ENCODE peak calls at places on chromosome 9, in five cellular contexts. One of them, this sample, is unnamed. For H3K36me3, the result is how much of the 10 kb centered on the place peaks cover.

GRCh38 chr9:72592501-72593403 is 71.3 kb downstream of the TMC1 start:
- DNase-seq in Peyer's patch: no peak
- DNase-seq in astrocyte: peak
- DNase-seq in bronchial epithelial cell: peak
- DNase-seq in brain microvascular endothelial cell: peak
- DNase-seq in this sample: no peak

GRCh38 chr9:8961186-8961666 is 1161.6 kb upstream of the DMAC1 start:
- DNase-seq in Peyer's patch: no peak
- DNase-seq in astrocyte: no peak
- DNase-seq in bronchial epithelial cell: no peak
- DNase-seq in brain microvascular endothelial cell: no peak
- DNase-seq in this sample: no peak

GRCh38 chr9:131289301-131290038 is at the start of gene PLPP7:
- DNase-seq in Peyer's patch: peak
- DNase-seq in astrocyte: peak
- DNase-seq in bronchial epithelial cell: no peak
- DNase-seq in brain microvascular endothelial cell: peak
- DNase-seq in this sample: no peak

GRCh38 chr9:104905931-104906330 is 22.0 kb downstream of the ABCA1 start:
- DNase-seq in Peyer's patch: no peak
- DNase-seq in astrocyte: peak
- DNase-seq in bronchial epithelial cell: no peak
- DNase-seq in brain microvascular endothelial cell: no peak
- DNase-seq in this sample: no peak

GRCh38 chr9:33007755-33008154 is 6.3 kb upstream of the APTX start:
- DNase-seq in Peyer's patch: no peak
- DNase-seq in astrocyte: no peak
- DNase-seq in bronchial epithelial cell: no peak
- DNase-seq in brain microvascular endothelial cell: no peak
- DNase-seq in this sample: no peak

GRCh38 chr9:23750808-23751207 is 75.2 kb downstream of the ELAVL2 start:
- DNase-seq in Peyer's patch: no peak
- DNase-seq in astrocyte: no peak
- DNase-seq in bronchial epithelial cell: no peak
- DNase-seq in brain microvascular endothelial cell: no peak
- DNase-seq in this sample: no peak

GRCh38 chr9:137456864-137457405 is 2.2 kb downstream of the NSMF start:
- DNase-seq in Peyer's patch: peak
- DNase-seq in astrocyte: no peak
- DNase-seq in bronchial epithelial cell: no peak
- DNase-seq in brain microvascular endothelial cell: no peak
- DNase-seq in this sample: no peak

GRCh38 chr9:75001719-75002421 is 26.2 kb downstream of the CARNMT1 start:
- DNase-seq in Peyer's patch: no peak
- DNase-seq in astrocyte: peak
- DNase-seq in bronchial epithelial cell: peak
- DNase-seq in brain microvascular endothelial cell: peak
- DNase-seq in this sample: no peak

GRCh38 chr9:136143215-136144001 is 24.7 kb upstream of the TMEM250 start:
- DNase-seq in Peyer's patch: no peak
- DNase-seq in astrocyte: no peak
- DNase-seq in bronchial epithelial cell: no peak
- DNase-seq in brain microvascular endothelial cell: no peak
- DNase-seq in this sample: no peak

GRCh38 chr9:130043654-130044623 is 950 bp upstream of the FNBP1 start:
- DNase-seq in Peyer's patch: peak
- DNase-seq in astrocyte: peak
- DNase-seq in bronchial epithelial cell: no peak
- DNase-seq in brain microvascular endothelial cell: no peak
- DNase-seq in this sample: peak

GRCh38 chr9:136746621-136747020 is 1.7 kb downstream of the LCN6 start:
- DNase-seq in Peyer's patch: no peak
- DNase-seq in astrocyte: no peak
- DNase-seq in bronchial epithelial cell: no peak
- DNase-seq in brain microvascular endothelial cell: no peak
- DNase-seq in this sample: no peak

GRCh38 chr9:112354081-112354743 is 20.8 kb upstream of the PTBP3 start:
- DNase-seq in Peyer's patch: no peak
- DNase-seq in astrocyte: no peak
- DNase-seq in bronchial epithelial cell: no peak
- DNase-seq in brain microvascular endothelial cell: no peak
- DNase-seq in this sample: no peak

GRCh38 chr9:38694676-38695075 is 25.3 kb downstream of the FAM240B start:
- DNase-seq in Peyer's patch: no peak
- DNase-seq in astrocyte: no peak
- DNase-seq in bronchial epithelial cell: no peak
- DNase-seq in brain microvascular endothelial cell: no peak
- DNase-seq in this sample: no peak

GRCh38 chr9:16252631-16253030 is 617.8 kb downstream of the BNC2 start:
- DNase-seq in Peyer's patch: no peak
- DNase-seq in astrocyte: no peak
- DNase-seq in bronchial epithelial cell: no peak
- DNase-seq in brain microvascular endothelial cell: no peak
- DNase-seq in this sample: no peak

GRCh38 chr9:947985-948384 is 28.5 kb upstream of the DMRT3 start:
- DNase-seq in Peyer's patch: no peak
- DNase-seq in astrocyte: no peak
- DNase-seq in bronchial epithelial cell: no peak
- DNase-seq in brain microvascular endothelial cell: no peak
- DNase-seq in this sample: no peak

GRCh38 chr9:95264954-95265615 is 52.4 kb downstream of the FANCC start:
- DNase-seq in Peyer's patch: no peak
- DNase-seq in astrocyte: peak
- DNase-seq in bronchial epithelial cell: peak
- DNase-seq in brain microvascular endothelial cell: peak
- DNase-seq in this sample: no peak

GRCh38 chr9:13322828-13323550 is 43.5 kb upstream of the MPDZ start:
- DNase-seq in Peyer's patch: no peak
- DNase-seq in astrocyte: no peak
- DNase-seq in bronchial epithelial cell: no peak
- DNase-seq in brain microvascular endothelial cell: no peak
- DNase-seq in this sample: no peak

GRCh38 chr9:137494550-137495351 is 35.6 kb upstream of the NSMF start:
- DNase-seq in Peyer's patch: peak
- DNase-seq in astrocyte: no peak
- DNase-seq in bronchial epithelial cell: no peak
- DNase-seq in brain microvascular endothelial cell: no peak
- DNase-seq in this sample: no peak

GRCh38 chr9:36935332-36935731 is 98.7 kb downstream of the PAX5 start:
- DNase-seq in Peyer's patch: no peak
- DNase-seq in astrocyte: no peak
- DNase-seq in bronchial epithelial cell: no peak
- DNase-seq in brain microvascular endothelial cell: no peak
- DNase-seq in this sample: peak

GRCh38 chr9:20728493-20729220 is 44.6 kb downstream of the FOCAD start:
- DNase-seq in Peyer's patch: no peak
- DNase-seq in astrocyte: peak
- DNase-seq in bronchial epithelial cell: peak
- DNase-seq in brain microvascular endothelial cell: peak
- DNase-seq in this sample: no peak

GRCh38 chr9:123168526-123168925 is 99.9 kb downstream of the STRBP start:
- DNase-seq in Peyer's patch: no peak
- DNase-seq in astrocyte: no peak
- DNase-seq in bronchial epithelial cell: no peak
- DNase-seq in brain microvascular endothelial cell: no peak
- DNase-seq in this sample: no peak

GRCh38 chr9:118992813-118993747 is 376.2 kb downstream of the BRINP1 start:
- DNase-seq in Peyer's patch: no peak
- DNase-seq in astrocyte: peak
- DNase-seq in bronchial epithelial cell: peak
- DNase-seq in brain microvascular endothelial cell: no peak
- DNase-seq in this sample: no peak

GRCh38 chr9:127206666-127207065 is 57.9 kb upstream of the GARNL3 start:
- DNase-seq in Peyer's patch: no peak
- DNase-seq in astrocyte: no peak
- DNase-seq in bronchial epithelial cell: no peak
- DNase-seq in brain microvascular endothelial cell: no peak
- DNase-seq in this sample: no peak

GRCh38 chr9:68949271-68950000 is 64.5 kb downstream of the PRKACG start:
- DNase-seq in Peyer's patch: no peak
- DNase-seq in astrocyte: no peak
- DNase-seq in bronchial epithelial cell: peak
- DNase-seq in brain microvascular endothelial cell: no peak
- DNase-seq in this sample: no peak

GRCh38 chr9:38259519-38260218 is 132.8 kb upstream of the ALDH1B1 start:
- DNase-seq in Peyer's patch: no peak
- DNase-seq in astrocyte: no peak
- DNase-seq in bronchial epithelial cell: no peak
- DNase-seq in brain microvascular endothelial cell: no peak
- DNase-seq in this sample: no peak

GRCh38 chr9:72551306-72551705 is 29.9 kb downstream of the TMC1 start:
- DNase-seq in Peyer's patch: no peak
- DNase-seq in astrocyte: no peak
- DNase-seq in bronchial epithelial cell: no peak
- DNase-seq in brain microvascular endothelial cell: no peak
- DNase-seq in this sample: no peak

GRCh38 chr9:12640021-12640587 is 53.1 kb upstream of the TYRP1 start:
- DNase-seq in Peyer's patch: no peak
- DNase-seq in astrocyte: peak
- DNase-seq in bronchial epithelial cell: peak
- DNase-seq in brain microvascular endothelial cell: peak
- DNase-seq in this sample: no peak

GRCh38 chr9:122219856-122220672 is 8.7 kb downstream of the LHX6 start:
- DNase-seq in Peyer's patch: no peak
- DNase-seq in astrocyte: no peak
- DNase-seq in bronchial epithelial cell: no peak
- DNase-seq in brain microvascular endothelial cell: no peak
- DNase-seq in this sample: no peak

GRCh38 chr9:138024831-138025291 is 147.3 kb downstream of the CACNA1B start:
- DNase-seq in Peyer's patch: peak
- DNase-seq in astrocyte: no peak
- DNase-seq in bronchial epithelial cell: no peak
- DNase-seq in brain microvascular endothelial cell: no peak
- DNase-seq in this sample: peak

GRCh38 chr9:105834404-105834803 is 140.1 kb downstream of the TMEM38B start:
- DNase-seq in Peyer's patch: no peak
- DNase-seq in astrocyte: no peak
- DNase-seq in bronchial epithelial cell: no peak
- DNase-seq in brain microvascular endothelial cell: no peak
- DNase-seq in this sample: no peak

GRCh38 chr9:63816742-63817621 is 1468.0 kb downstream of the FOXD4L5 start:
- DNase-seq in Peyer's patch: peak
- DNase-seq in astrocyte: peak
- DNase-seq in bronchial epithelial cell: peak
- DNase-seq in brain microvascular endothelial cell: peak
- DNase-seq in this sample: peak
- H3K36me3 ChIP-seq in Peyer's patch: under half
- H3K36me3 ChIP-seq in astrocyte: under half
- H3K36me3 ChIP-seq in bronchial epithelial cell: under half
- H3K36me3 ChIP-seq in brain microvascular endothelial cell: under half
- H3K36me3 ChIP-seq in this sample: under half

GRCh38 chr9:133275105-133276000 is at the start of gene ABO:
- DNase-seq in Peyer's patch: peak
- DNase-seq in astrocyte: no peak
- DNase-seq in bronchial epithelial cell: no peak
- DNase-seq in brain microvascular endothelial cell: no peak
- DNase-seq in this sample: peak
- TF ChIP-seq CTCF in Peyer's patch: peak
- TF ChIP-seq CTCF in astrocyte: no peak
- TF ChIP-seq CTCF in bronchial epithelial cell: no peak
- TF ChIP-seq CTCF in brain microvascular endothelial cell: no peak
- TF ChIP-seq CTCF in this sample: no peak

GRCh38 chr9:85949591-85950335 is 8.8 kb downstream of the NAA35 start:
- DNase-seq in Peyer's patch: no peak
- DNase-seq in astrocyte: peak
- DNase-seq in bronchial epithelial cell: no peak
- DNase-seq in brain microvascular endothelial cell: no peak
- DNase-seq in this sample: no peak
- H3K36me3 ChIP-seq in Peyer's patch: under half
- H3K36me3 ChIP-seq in astrocyte: under half
- H3K36me3 ChIP-seq in bronchial epithelial cell: under half
- H3K36me3 ChIP-seq in brain microvascular endothelial cell: under half
- H3K36me3 ChIP-seq in this sample: under half

GRCh38 chr9:93520523-93520922 is 55.9 kb upstream of the PHF2 start:
- DNase-seq in Peyer's patch: no peak
- DNase-seq in astrocyte: no peak
- DNase-seq in bronchial epithelial cell: no peak
- DNase-seq in brain microvascular endothelial cell: no peak
- DNase-seq in this sample: no peak
- TF ChIP-seq CTCF in Peyer's patch: no peak
- TF ChIP-seq CTCF in astrocyte: no peak
- TF ChIP-seq CTCF in bronchial epithelial cell: no peak
- TF ChIP-seq CTCF in brain microvascular endothelial cell: peak
- TF ChIP-seq CTCF in this sample: no peak

GRCh38 chr9:134035041-134036039 is 10.1 kb downstream of the BRD3OS start:
- DNase-seq in Peyer's patch: no peak
- DNase-seq in astrocyte: no peak
- DNase-seq in bronchial epithelial cell: no peak
- DNase-seq in brain microvascular endothelial cell: no peak
- DNase-seq in this sample: peak

GRCh38 chr9:134033516-134034214 is 8.4 kb downstream of the BRD3OS start:
- DNase-seq in Peyer's patch: peak
- DNase-seq in astrocyte: no peak
- DNase-seq in bronchial epithelial cell: no peak
- DNase-seq in brain microvascular endothelial cell: no peak
- DNase-seq in this sample: peak

GRCh38 chr9:134032456-134033222 is 7.4 kb downstream of the BRD3OS start:
- DNase-seq in Peyer's patch: no peak
- DNase-seq in astrocyte: no peak
- DNase-seq in bronchial epithelial cell: no peak
- DNase-seq in brain microvascular endothelial cell: no peak
- DNase-seq in this sample: no peak

GRCh38 chr9:134036130-134036529 is 10.8 kb downstream of the BRD3OS start:
- DNase-seq in Peyer's patch: no peak
- DNase-seq in astrocyte: no peak
- DNase-seq in bronchial epithelial cell: no peak
- DNase-seq in brain microvascular endothelial cell: no peak
- DNase-seq in this sample: peak

GRCh38 chr9:134034215-134035040 is 9.1 kb downstream of the BRD3OS start:
- DNase-seq in Peyer's patch: no peak
- DNase-seq in astrocyte: no peak
- DNase-seq in bronchial epithelial cell: no peak
- DNase-seq in brain microvascular endothelial cell: no peak
- DNase-seq in this sample: no peak
- H3K36me3 ChIP-seq in Peyer's patch: under half
- H3K36me3 ChIP-seq in astrocyte: under half
- H3K36me3 ChIP-seq in bronchial epithelial cell: under half
- H3K36me3 ChIP-seq in brain microvascular endothelial cell: under half
- H3K36me3 ChIP-seq in this sample: half or more